ENCODE peak calls at places on chromosomes 2 and 18, in eight cellular contexts. H is AG04449; S is foreskin fibroblast; N is IMR-90; B is prostate gland; L is hepatocyte; U is uterus; X is activated CD8-positive, alpha-beta T cell treated with anti-CD3 and anti-CD28 coated beads for 36 hours. F is an unnamed sample.

GRCh38 chr18:61025596-61025995 is 307.6 kb upstream of the CDH20 start:
- DNase-seq in N (no peak), U (no peak), X (no peak), B (no peak), S (no peak), L (no peak), H (no peak), F (no peak)

GRCh38 chr2:78383576-78383975 is 641.9 kb upstream of the REG3G start:
- DNase-seq in U (no peak), L (no peak), S (no peak), B (no peak), N (no peak), H (no peak), X (no peak), F (no peak)

GRCh38 chr18:3511980-3512379 is 62.0 kb downstream of the TGIF1 start:
- DNase-seq in B (no peak), N (peak; percentile 68), H (peak; percentile 49), S (peak; percentile 86), L (peak; percentile 26), X (peak; percentile 37), U (no peak), F (no peak)

GRCh38 chr18:23998018-23998417 is 16.5 kb upstream of the TTC39C start:
- DNase-seq in N (no peak), X (no peak), B (no peak), H (no peak), U (no peak), S (no peak), L (no peak), F (no peak)

GRCh38 chr2:239157269-239157668 is 243.6 kb downstream of the HDAC4 start:
- DNase-seq in L (no peak), U (peak; percentile 14), X (no peak), H (no peak), N (no peak), S (no peak), B (no peak), F (no peak)

GRCh38 chr2:156456616-156457015 is 20.4 kb downstream of the GPD2 start:
- DNase-seq in U (no peak), S (peak; percentile 71), N (peak; percentile 51), H (no peak), L (no peak), B (no peak), X (no peak), F (no peak)

GRCh38 chr18:63107171-63107850 is 212.3 kb downstream of the BCL2 start:
- DNase-seq in U (no peak), X (no peak), B (no peak), N (no peak), H (no peak), S (no peak), L (no peak), F (no peak)

GRCh38 chr2:69188174-69188900 is 175.4 kb downstream of the ANTXR1 start:
- DNase-seq in H (no peak), L (no peak), N (no peak), X (no peak), U (no peak), B (no peak), S (no peak), F (no peak)

GRCh38 chr2:240596491-240596931 is 10.0 kb downstream of the CAPN10 start:
- DNase-seq in L (no peak), S (no peak), N (no peak), U (no peak), B (peak; percentile 74), X (no peak), H (no peak), F (no peak)

GRCh38 chr2:25586726-25587144 is 86.6 kb downstream of the DTNB start:
- DNase-seq in N (peak; percentile 47), S (peak; percentile 56), X (peak; percentile 40), H (no peak), U (no peak), L (no peak), B (no peak), F (no peak)

GRCh38 chr2:64327510-64328414 is 126.2 kb upstream of the LGALSL start:
- DNase-seq in H (no peak), N (no peak), B (peak; percentile 62), U (peak; percentile 42), S (peak; percentile 43), X (peak; percentile 77), L (peak; percentile 30), F (no peak)

GRCh38 chr2:136319227-136319626 is 201.3 kb upstream of the CXCR4 start:
- DNase-seq in X (peak; percentile 43), B (no peak), U (no peak), N (no peak), S (no peak), L (no peak), H (no peak), F (no peak)

GRCh38 chr2:20506281-20506685 is 59.4 kb downstream of the RHOB start:
- DNase-seq in S (peak; percentile 85), H (no peak), L (no peak), U (no peak), N (peak; percentile 81), B (no peak), X (no peak), F (no peak)

GRCh38 chr2:71063216-71063615 is 5.2 kb upstream of the NAGK start:
- DNase-seq in N (no peak), B (no peak), L (no peak), S (peak; percentile 20), H (no peak), U (no peak), X (no peak), F (no peak)

GRCh38 chr18:2310824-2311349 is 260.4 kb downstream of the METTL4 start:
- DNase-seq in H (no peak), U (no peak), N (no peak), X (no peak), L (no peak), B (no peak), S (no peak), F (no peak)

GRCh38 chr2:52810460-52810859 is 957.1 kb upstream of the CHAC2 start:
- DNase-seq in N (peak; percentile 49), S (peak; percentile 2), X (no peak), H (no peak), B (no peak), L (peak; percentile 31), U (no peak), F (no peak)

GRCh38 chr2:226903179-226903578 is 67.3 kb downstream of the RHBDD1 start:
- DNase-seq in B (no peak), H (peak; percentile 71), L (no peak), X (peak; percentile 58), N (peak; percentile 93), S (peak; percentile 94), U (no peak), F (no peak)

DNA sequence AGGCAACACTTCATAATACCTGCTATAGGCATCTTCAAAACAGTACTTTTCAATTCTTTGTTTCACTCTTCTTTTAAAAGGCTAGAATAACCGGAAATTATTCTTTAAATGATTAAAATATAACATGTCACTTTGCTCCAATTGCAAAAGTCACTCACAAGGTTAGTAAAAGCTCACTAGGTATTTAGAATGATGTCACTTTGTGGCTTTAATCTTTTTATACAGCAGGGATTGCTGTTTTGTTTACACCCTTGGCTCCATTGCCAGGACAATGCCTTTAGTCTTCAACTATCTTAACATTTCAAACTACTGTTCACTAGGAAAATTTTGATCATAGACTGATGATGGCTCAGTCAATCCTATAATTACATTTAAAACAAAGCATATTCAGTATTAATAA is 157.1 kb downstream of the BAZ2B start:
- DNase-seq in S (no peak), H (no peak), X (no peak), L (no peak), N (peak; percentile 14), B (no peak), U (no peak), F (no peak)
- TF ChIP-seq CTCF in S (no peak), H (no peak), X (no peak), L (no peak), N (no peak), B (no peak), U (no peak), F (no peak)

GRCh38 chr2:47088371-47089082 is 66.6 kb downstream of the STPG4 start:
- DNase-seq in L (no peak), S (peak; percentile 44), H (no peak), U (no peak), B (no peak), X (no peak), N (peak; percentile 56), F (no peak)
- TF ChIP-seq CTCF in L (peak; percentile 10), S (peak; percentile 19), H (peak; percentile 9), U (no peak), B (no peak), X (no peak), N (peak; percentile 16), F (no peak)

GRCh38 chr2:61984682-61985081 is 79.2 kb downstream of the COMMD1 start:
- DNase-seq in B (no peak), S (no peak), U (no peak), N (no peak), H (no peak), L (no peak), X (no peak), F (no peak)

GRCh38 chr2:61978522-61978921 is 73.0 kb downstream of the COMMD1 start:
- DNase-seq in S (no peak), N (no peak), B (no peak), U (no peak), X (no peak), L (no peak), H (no peak), F (no peak)

DNA sequence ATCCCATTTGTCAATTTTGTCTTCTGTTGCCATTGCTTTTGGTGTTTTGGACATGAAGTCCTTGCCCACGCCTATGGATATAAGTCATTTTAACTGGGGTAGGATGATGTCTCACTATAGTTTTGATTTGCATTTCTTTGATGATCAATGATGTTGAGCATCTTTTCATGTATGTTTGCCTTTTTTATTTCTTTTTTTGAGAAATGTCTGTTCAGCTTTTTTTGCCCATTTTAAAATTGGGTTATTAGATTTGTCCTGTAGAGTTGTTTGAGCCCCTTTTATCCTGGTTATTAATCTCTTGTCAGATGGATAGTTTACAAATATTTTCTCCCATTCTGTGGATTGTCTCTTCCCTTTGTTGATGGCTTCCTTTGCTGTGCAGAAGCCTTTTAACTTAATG is 75.3 kb downstream of the COMMD1 start:
- DNase-seq in X (no peak), U (no peak), L (no peak), B (no peak), H (no peak), N (no peak), S (no peak), F (no peak)
- TF ChIP-seq CTCF in X (no peak), U (no peak), L (no peak), B (no peak), H (no peak), N (no peak), S (no peak), F (no peak)

GRCh38 chr2:168685619-168686453 is 116.6 kb upstream of the NOSTRIN start:
- DNase-seq in X (no peak), B (no peak), S (no peak), U (no peak), N (no peak), H (no peak), L (peak; percentile 54), F (no peak)

GRCh38 chr2:168684921-168685618 is 117.4 kb upstream of the NOSTRIN start:
- DNase-seq in H (no peak), B (no peak), S (no peak), U (no peak), X (no peak), L (no peak), N (no peak), F (no peak)

GRCh38 chr2:168686485-168687191 is 115.8 kb upstream of the NOSTRIN start:
- DNase-seq in S (peak; percentile 74), H (no peak), N (peak; percentile 37), L (no peak), U (no peak), B (no peak), X (no peak), F (no peak)

GRCh38 chr2:168683996-168684395 is 118.4 kb upstream of the NOSTRIN start:
- DNase-seq in S (no peak), X (no peak), U (no peak), B (no peak), L (no peak), H (no peak), N (no peak), F (no peak)

GRCh38 chr2:168687314-168687713 is 115.1 kb upstream of the NOSTRIN start:
- DNase-seq in X (peak; percentile 38), H (no peak), N (peak; percentile 2), L (no peak), S (peak; percentile 38), U (no peak), B (no peak), F (no peak)
- TF ChIP-seq CTCF in X (no peak), H (no peak), N (no peak), L (peak; percentile 25), S (no peak), U (peak; percentile 39), B (peak; percentile 33), F (no peak)

F was measured in progenitor cell of endocrine pancreas.